ENCODE peak calls at places on chromosomes 4 and X, in four cellular contexts. One of them, this sample, is unnamed.

GRCh38 chr4:110211007-110211769 is 12.8 kb upstream of the ELOVL6 start:
- DNase-seq in iPS-NIHi11: peak; percentile 25
- DNase-seq in T-cell: no peak
- DNase-seq in astrocyte of the hippocampus: peak; percentile 47
- DNase-seq in this sample: peak; percentile 55

GRCh38 chr4:153222790-153223417 is 18.7 kb downstream of the TRIM2 start:
- DNase-seq in T-cell: peak; percentile 27
- DNase-seq in astrocyte of the hippocampus: peak; percentile 76
- DNase-seq in iPS-NIHi11: peak; percentile 75
- DNase-seq in this sample: peak; percentile 54

GRCh38 chr4:23874536-23874901 is 15.3 kb downstream of the PPARGC1A start:
- DNase-seq in T-cell: no peak
- DNase-seq in iPS-NIHi11: no peak
- DNase-seq in astrocyte of the hippocampus: no peak
- DNase-seq in this sample: no peak

GRCh38 chr4:94534401-94535312 is 82.9 kb downstream of the PDLIM5 start:
- DNase-seq in T-cell: no peak
- DNase-seq in astrocyte of the hippocampus: no peak
- DNase-seq in iPS-NIHi11: no peak
- DNase-seq in this sample: no peak

GRCh38 chrX:71224969-71225368 is 1.9 kb downstream of the GJB1 start:
- DNase-seq in astrocyte of the hippocampus: no peak
- DNase-seq in T-cell: no peak
- DNase-seq in iPS-NIHi11: no peak
- DNase-seq in this sample: no peak

GRCh38 chr4:38392223-38392855 is 271.7 kb upstream of the KLF3 start:
- DNase-seq in T-cell: no peak
- DNase-seq in iPS-NIHi11: no peak
- DNase-seq in astrocyte of the hippocampus: no peak
- DNase-seq in this sample: no peak

GRCh38 chrX:85499400-85499799 is 119.9 kb upstream of the POF1B start:
- DNase-seq in iPS-NIHi11: no peak
- DNase-seq in T-cell: no peak
- DNase-seq in astrocyte of the hippocampus: no peak
- DNase-seq in this sample: no peak

GRCh38 chrX:2691543-2692220 is 587 bp downstream of the CD99 start:
- DNase-seq in T-cell: peak; percentile 21
- DNase-seq in iPS-NIHi11: no peak
- DNase-seq in astrocyte of the hippocampus: peak; percentile 61
- DNase-seq in this sample: peak; percentile 83

GRCh38 chr4:20305976-20306375 is 54.3 kb downstream of the SLIT2 start:
- DNase-seq in iPS-NIHi11: no peak
- DNase-seq in astrocyte of the hippocampus: peak; percentile 21
- DNase-seq in T-cell: no peak
- DNase-seq in this sample: peak; percentile 4

GRCh38 chrX:5646818-5647217 is 581.8 kb downstream of the NLGN4X start:
- DNase-seq in astrocyte of the hippocampus: no peak
- DNase-seq in T-cell: no peak
- DNase-seq in iPS-NIHi11: no peak
- DNase-seq in this sample: no peak

GRCh38 chrX:71911023-71911730 is 532 bp downstream of the NHSL2 start:
- DNase-seq in astrocyte of the hippocampus: peak; percentile 33
- DNase-seq in T-cell: peak; percentile 30
- DNase-seq in iPS-NIHi11: peak; percentile 60
- DNase-seq in this sample: no peak

GRCh38 chr4:121164291-121164690 is at the start of gene TNIP3:
- DNase-seq in T-cell: no peak
- DNase-seq in astrocyte of the hippocampus: no peak
- DNase-seq in iPS-NIHi11: no peak
- DNase-seq in this sample: no peak

GRCh38 chrX:68511255-68511654 is 12.4 kb downstream of the YIPF6 start:
- DNase-seq in T-cell: no peak
- DNase-seq in iPS-NIHi11: peak; percentile 30
- DNase-seq in astrocyte of the hippocampus: peak; percentile 59
- DNase-seq in this sample: peak; percentile 36

GRCh38 chr4:2795558-2796260 is 2.8 kb downstream of the SH3BP2 start:
- DNase-seq in astrocyte of the hippocampus: peak; percentile 6
- DNase-seq in T-cell: no peak
- DNase-seq in iPS-NIHi11: no peak
- DNase-seq in this sample: no peak

GRCh38 chr4:69760455-69760854 is at the start of gene SULT1B1:
- DNase-seq in T-cell: peak; percentile 62
- DNase-seq in iPS-NIHi11: no peak
- DNase-seq in astrocyte of the hippocampus: peak; percentile 4
- DNase-seq in this sample: peak; percentile 13

This sample was measured in myocyte.